ENCODE peak calls at places on chromosomes 2 and 18, in four cellular contexts. G is GM12864; M is stimulated activated CD4-positive, alpha-beta T cell treated with anti-CD3 and anti-CD28 coated beads, TNF-alpha, amount 100 ng/mL, for 4 hours; P is immature natural killer cell. F is an unnamed sample.

GRCh38 chr18:58224425-58224750 is 180.4 kb downstream of the NEDD4L start:
- DNase-seq in G (no peak), M (no peak), P (no peak), F (no peak)

GRCh38 chr2:200860092-200860795 is 4.2 kb downstream of the CLK1 start:
- DNase-seq in G (no peak), M (no peak), P (no peak), F (no peak)

GRCh38 chr2:102486941-102487702 is 14.1 kb downstream of the SLC9A4 start:
- DNase-seq in G (no peak), M (no peak), P (no peak), F (no peak)

GRCh38 chr2:9403924-9404323 is 19.4 kb downstream of the ITGB1BP1 start:
- DNase-seq in G (no peak), M (no peak), P (no peak), F (no peak)

GRCh38 chr2:232951891-232952290 is 61.2 kb downstream of the NGEF start:
- DNase-seq in G (no peak), M (no peak), P (no peak), F (no peak)

GRCh38 chr2:55047677-55048299 is 2.5 kb downstream of the RTN4 start:
- DNase-seq in G (no peak), M (no peak), P (no peak), F (no peak)

GRCh38 chr18:47604041-47604440 is 326.4 kb downstream of the SMAD2 start:
- DNase-seq in G (no peak), M (no peak), P (no peak), F (no peak)

GRCh38 chr2:26650713-26651457 is 9.7 kb upstream of the CIB4 start:
- DNase-seq in G (no peak), M (no peak), P (no peak), F (no peak)

GRCh38 chr2:234771985-234772774 is 179.6 kb upstream of the SH3BP4 start:
- DNase-seq in G (no peak), M (no peak), P (no peak), F (no peak)

GRCh38 chr2:186554850-186555785 is 34.7 kb upstream of the ITGAV start:
- DNase-seq in G (no peak), M (no peak), P (no peak), F (no peak)

GRCh38 chr2:829047-829446 is 121.6 kb upstream of the SNTG2 start:
- DNase-seq in G (no peak), M (no peak), P (no peak), F (no peak)

GRCh38 chr2:37205689-37206341 is 9.5 kb downstream of the CEBPZOS start:
- DNase-seq in G (no peak), M (no peak), P (no peak), F (no peak)

GRCh38 chr2:238570391-238570790 is 143.7 kb downstream of the ASB1 start:
- DNase-seq in G (no peak), M (no peak), P (no peak), F (no peak)

GRCh38 chr2:232652505-232652851 is 19.1 kb downstream of the EFHD1 start:
- DNase-seq in G (no peak), M (no peak), P (no peak), F (no peak)

F was measured in activated CD8-positive, alpha-beta memory T cell treated with anti-CD3 and anti-CD28 coated beads for 4 hours.